ENCODE peak calls at places on chromosomes 4 and X, in six cellular contexts. O is neuronal stem cell, V is mesenchymal stem cell, D is IMR-90, Q is mesendoderm, G is H1. U is an unnamed sample.

GRCh38 chr4:30808266-30808665 is 88.1 kb downstream of the PCDH7 start:
- DNase-seq in G (no peak), V (no peak), D (no peak), O (no peak), Q (no peak), U (no peak)

GRCh38 chr4:84596826-84597225 is 13.9 kb downstream of the CDS1 start:
- DNase-seq in G (no peak), V (no peak), O (no peak), Q (peak; percentile 84), D (no peak), U (peak; percentile 67)

GRCh38 chr4:156255205-156255604 is 301.5 kb upstream of the CTSO start:
- DNase-seq in O (no peak), Q (no peak), V (peak; percentile 36), G (no peak), D (no peak), U (no peak)

GRCh38 chr4:81314196-81314896 is 99.3 kb upstream of the PRKG2 start:
- DNase-seq in D (peak; percentile 91), O (no peak), G (no peak), V (peak; percentile 75), Q (no peak), U (no peak)

GRCh38 chr4:14908635-14909034 is 93.6 kb upstream of the CPEB2 start:
- DNase-seq in Q (no peak), O (no peak), V (peak; percentile 31), G (no peak), D (peak; percentile 33), U (no peak)

GRCh38 chrX:38138157-38138556 is 82.5 kb downstream of the SRPX start:
- DNase-seq in O (no peak), V (no peak), Q (peak; percentile 65), G (no peak), D (no peak), U (no peak)

GRCh38 chr4:166064706-166065105 is 191.7 kb downstream of the TLL1 start:
- DNase-seq in Q (no peak), G (no peak), D (no peak), O (no peak), V (no peak), U (no peak)

GRCh38 chr4:19924761-19925160 is 326.9 kb upstream of the SLIT2 start:
- DNase-seq in V (no peak), G (no peak), D (peak; percentile 17), Q (no peak), O (no peak), U (no peak)

GRCh38 chrX:103919336-103919682 is 43.1 kb upstream of the TMSB15B start:
- DNase-seq in G (no peak), Q (no peak), V (peak; percentile 54), D (peak; percentile 51), O (no peak), U (no peak)

GRCh38 chr4:3306465-3306864 is 13.6 kb downstream of the RGS12 start:
- DNase-seq in V (no peak), D (no peak), G (no peak), Q (no peak), O (no peak), U (no peak)

GRCh38 chr4:152398060-152398459 is 137.8 kb downstream of the FBXW7 start:
- DNase-seq in G (no peak), O (no peak), D (peak; percentile 29), Q (no peak), V (peak; percentile 42), U (no peak)

GRCh38 chr4:4328840-4329239 is 38.8 kb downstream of the ZBTB49 start:
- DNase-seq in D (no peak), V (no peak), O (no peak), G (no peak), Q (no peak), U (no peak)

GRCh38 chrX:45806410-45807121 is 605.9 kb upstream of the DIPK2B start:
- DNase-seq in O (no peak), G (no peak), Q (peak; percentile 72), V (peak; percentile 94), D (peak; percentile 92), U (no peak)

GRCh38 chr4:87835192-87835591 is 2.4 kb downstream of the MEPE start:
- DNase-seq in O (no peak), V (peak; percentile 45), D (no peak), G (no peak), Q (peak; percentile 68), U (no peak)

GRCh38 chr4:17055788-17056187 is 157.3 kb upstream of the LDB2 start:
- DNase-seq in D (peak; percentile 97), Q (peak; percentile 75), O (no peak), G (no peak), V (peak; percentile 67), U (no peak)

GRCh38 chr4:38177792-38178665 is 217.8 kb downstream of the PTTG2 start:
- DNase-seq in G (no peak), Q (no peak), V (no peak), D (no peak), O (no peak), U (no peak)

GRCh38 chr4:95268819-95269565 is 279.8 kb downstream of the UNC5C start:
- DNase-seq in Q (no peak), G (no peak), O (no peak), D (peak; percentile 7), V (peak; percentile 30), U (no peak)

GRCh38 chr4:25313194-25313895 is 771 bp downstream of the ZCCHC4 start:
- DNase-seq in Q (peak; percentile 27), G (no peak), O (no peak), V (no peak), D (no peak), U (no peak)

GRCh38 chr4:47837582-47838294 is at the start of gene CORIN:
- DNase-seq in O (no peak), G (no peak), Q (peak; percentile 29), V (peak; percentile 16), D (no peak), U (peak; percentile 59)

GRCh38 chr4:60463846-60464502 is 736.2 kb upstream of the ADGRL3 start:
- DNase-seq in Q (peak; percentile 42), D (no peak), O (no peak), G (no peak), V (peak; percentile 10), U (no peak)

GRCh38 chr4:38310446-38311043 is 350.3 kb downstream of the PTTG2 start:
- DNase-seq in Q (peak; percentile 59), D (no peak), O (no peak), G (no peak), V (no peak), U (no peak)

GRCh38 chr4:158777423-158777822 is 8.6 kb downstream of the FNIP2 start:
- DNase-seq in O (no peak), G (no peak), Q (no peak), V (no peak), D (no peak), U (no peak)
- H3K4me1 ChIP-seq in O (peaks cover 28% of the 10 kb centered on the region), G (peaks cover 2% of the 10 kb centered on the region), Q (no peaks in the 10 kb centered on the region), V (peaks cover 2% of the 10 kb centered on the region), D (peaks cover 18% of the 10 kb centered on the region), U (no peaks in the 10 kb centered on the region)

GRCh38 chr4:2241003-2241402 is 918 bp downstream of the HAUS3 start:
- DNase-seq in Q (no peak), G (no peak), D (no peak), V (no peak), O (no peak), U (no peak)

GRCh38 chr4:2245787-2246275 is 3.9 kb upstream of the HAUS3 start:
- DNase-seq in D (no peak), Q (no peak), V (no peak), G (no peak), O (no peak), U (no peak)

GRCh38 chr4:2243682-2244380 is 1.9 kb upstream of the HAUS3 start:
- DNase-seq in Q (peak; percentile 44), G (no peak), D (peak; percentile 18), O (no peak), V (peak; percentile 34), U (peak; percentile 31)

GRCh38 chr4:2244947-2245786 is 3.2 kb upstream of the HAUS3 start:
- DNase-seq in G (no peak), Q (peak; percentile 43), O (no peak), V (no peak), D (no peak), U (peak; percentile 30)

GRCh38 chr4:2241410-2242353 is at the start of the genes HAUS3 and POLN:
- DNase-seq in G (peak; percentile 95), O (peak; percentile 97), V (peak; percentile 96), Q (peak; percentile 98), D (peak; percentile 96), U (peak; percentile 97)
- H2AK5ac ChIP-seq in G (no peak within 1 kb of the TSS), O (no peak within 1 kb of the TSS), V (no peak within 1 kb of the TSS), Q (no peak within 1 kb of the TSS), D (no peak within 1 kb of the TSS), U (no peak within 1 kb of the TSS)

GRCh38 chr4:121061861-121062260 is 10.5 kb downstream of the NDNF start:
- DNase-seq in Q (no peak), V (no peak), D (no peak), O (no peak), G (no peak), U (no peak)
- H3K4me1 ChIP-seq in Q (no peaks in the 10 kb centered on the region), V (no peaks in the 10 kb centered on the region), D (no peaks in the 10 kb centered on the region), O (no peaks in the 10 kb centered on the region), G (peaks cover 2% of the 10 kb centered on the region), U (no peaks in the 10 kb centered on the region)

DNA sequence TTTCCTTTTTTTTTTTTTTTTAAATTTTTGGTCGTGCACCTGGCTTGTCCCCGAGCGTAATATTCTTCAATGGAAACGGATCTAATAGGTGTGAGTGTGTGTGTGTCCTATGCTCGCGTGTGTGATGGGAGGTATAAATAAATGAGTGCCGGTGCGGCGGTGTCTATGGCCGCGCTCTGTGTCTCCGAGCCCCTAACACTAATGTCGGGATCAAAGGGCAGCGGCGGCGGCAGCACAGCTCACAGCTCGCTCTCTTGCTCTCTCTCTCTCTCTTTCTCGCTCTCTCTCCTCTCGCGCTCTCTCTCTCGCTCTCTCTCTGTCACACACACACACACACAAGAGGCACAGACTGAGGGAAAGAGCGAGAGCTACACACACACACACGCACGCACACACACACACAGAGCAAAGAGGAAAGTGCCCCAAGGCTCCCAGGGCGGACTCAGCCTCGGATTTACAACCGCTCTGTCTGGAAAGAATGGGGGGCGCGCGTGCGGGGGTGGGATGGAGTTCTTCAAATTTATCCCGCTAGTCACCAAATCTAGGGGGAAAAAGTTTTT is at the start of gene ZNF827:
- DNase-seq in O (peak; percentile 64), V (peak; percentile 89), G (no peak), Q (peak; percentile 94), D (peak; percentile 74), U (peak; percentile 66)
- H2AK5ac ChIP-seq in O (peak within 1 kb of the TSS; percentile 70), V (no peak within 1 kb of the TSS), G (no peak within 1 kb of the TSS), Q (no peak within 1 kb of the TSS), D (peak within 1 kb of the TSS; percentile 74), U (no peak within 1 kb of the TSS)

DNA sequence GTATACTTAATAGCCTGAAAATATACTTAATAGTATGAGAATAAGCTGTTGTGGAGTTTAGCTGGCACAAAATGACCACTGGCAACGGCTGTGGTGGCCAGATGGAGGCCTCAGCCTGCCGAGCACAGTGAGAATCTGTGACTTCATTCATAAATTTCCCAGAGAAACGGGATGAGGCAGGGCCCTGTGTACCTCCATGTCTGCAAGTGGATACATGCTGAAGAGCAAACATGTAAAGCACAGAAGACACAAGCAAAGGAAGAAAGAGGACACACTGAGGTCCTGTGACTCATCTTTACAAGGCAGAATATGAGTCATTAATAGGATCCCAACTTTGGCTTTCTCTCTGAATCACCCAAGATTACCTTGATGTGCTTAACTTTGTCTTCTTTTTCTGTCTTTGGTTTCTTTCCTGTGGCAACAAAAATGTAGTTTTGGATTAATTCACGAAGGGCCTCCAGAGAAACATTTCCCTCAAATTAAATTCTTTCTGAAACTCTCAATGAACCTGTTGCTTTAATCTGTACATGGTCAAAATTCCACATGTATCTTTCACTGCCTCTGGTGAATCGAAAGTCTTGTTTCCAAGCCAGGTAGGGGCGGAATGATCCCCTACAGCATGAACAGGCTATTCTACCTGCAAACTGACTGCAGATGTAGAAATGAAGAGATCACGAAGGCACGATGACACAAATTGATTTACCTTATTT is 56.4 kb downstream of the IRF2 start:
- DNase-seq in V (peak; percentile 92), O (no peak), G (no peak), Q (no peak), D (peak; percentile 94), U (no peak)
- H3K4me1 ChIP-seq in V (peaks cover 4% of the 10 kb centered on the region), O (no peaks in the 10 kb centered on the region), G (no peaks in the 10 kb centered on the region), Q (no peaks in the 10 kb centered on the region), D (peaks cover 8% of the 10 kb centered on the region), U (no peaks in the 10 kb centered on the region)

GRCh38 chr4:99459546-99460042 is 24.5 kb upstream of the ADH7 start:
- DNase-seq in V (no peak), O (no peak), G (no peak), Q (no peak), D (no peak), U (no peak)
- H2AK5ac ChIP-seq in V (peak overlapping the region; percentile 92), O (no peak overlapping the region), G (no peak overlapping the region), Q (no peak overlapping the region), D (no peak overlapping the region), U (no peak overlapping the region)

U was measured in H9.